ENCODE peak calls at places on chromosomes 12 and 14, in six cellular contexts. One of them, this sample, is unnamed.

GRCh38 chr14:24274101-24274543 is 2.7 kb upstream of the RABGGTA start:
- DNase-seq in BJ: no peak
- DNase-seq in GM12891: peak
- DNase-seq in amniotic stem cell: no peak
- DNase-seq in activated CD4-positive, alpha-beta T cell treated with anti-CD3 and anti-CD28 coated beads, Interleukin-2, amount 50 U/mL, for 4 hours: peak
- DNase-seq in central memory CD4-positive, alpha-beta T cell: peak
- DNase-seq in this sample: peak

GRCh38 chr12:120413901-120414695 is 23.8 kb upstream of the COX6A1 start:
- DNase-seq in BJ: no peak
- DNase-seq in GM12891: no peak
- DNase-seq in amniotic stem cell: no peak
- DNase-seq in activated CD4-positive, alpha-beta T cell treated with anti-CD3 and anti-CD28 coated beads, Interleukin-2, amount 50 U/mL, for 4 hours: no peak
- DNase-seq in central memory CD4-positive, alpha-beta T cell: no peak
- DNase-seq in this sample: no peak

GRCh38 chr14:79583738-79584405 is 627.4 kb downstream of the DIO2 start:
- DNase-seq in BJ: peak
- DNase-seq in GM12891: no peak
- DNase-seq in amniotic stem cell: peak
- DNase-seq in activated CD4-positive, alpha-beta T cell treated with anti-CD3 and anti-CD28 coated beads, Interleukin-2, amount 50 U/mL, for 4 hours: no peak
- DNase-seq in central memory CD4-positive, alpha-beta T cell: no peak
- DNase-seq in this sample: no peak

GRCh38 chr14:42228611-42229010 is 621.9 kb downstream of the LRFN5 start:
- DNase-seq in BJ: no peak
- DNase-seq in GM12891: no peak
- DNase-seq in amniotic stem cell: no peak
- DNase-seq in activated CD4-positive, alpha-beta T cell treated with anti-CD3 and anti-CD28 coated beads, Interleukin-2, amount 50 U/mL, for 4 hours: no peak
- DNase-seq in central memory CD4-positive, alpha-beta T cell: no peak
- DNase-seq in this sample: no peak

GRCh38 chr12:82708507-82708906 is 21.8 kb downstream of the TMTC2 start:
- DNase-seq in BJ: no peak
- DNase-seq in GM12891: no peak
- DNase-seq in amniotic stem cell: no peak
- DNase-seq in activated CD4-positive, alpha-beta T cell treated with anti-CD3 and anti-CD28 coated beads, Interleukin-2, amount 50 U/mL, for 4 hours: no peak
- DNase-seq in central memory CD4-positive, alpha-beta T cell: no peak
- DNase-seq in this sample: no peak

GRCh38 chr12:43293396-43293795 is 258.6 kb downstream of the ADAMTS20 start:
- DNase-seq in BJ: no peak
- DNase-seq in GM12891: no peak
- DNase-seq in amniotic stem cell: no peak
- DNase-seq in activated CD4-positive, alpha-beta T cell treated with anti-CD3 and anti-CD28 coated beads, Interleukin-2, amount 50 U/mL, for 4 hours: no peak
- DNase-seq in central memory CD4-positive, alpha-beta T cell: no peak
- DNase-seq in this sample: no peak

GRCh38 chr14:99035268-99035667 is 236.7 kb downstream of the BCL11B start:
- DNase-seq in BJ: no peak
- DNase-seq in GM12891: no peak
- DNase-seq in amniotic stem cell: no peak
- DNase-seq in activated CD4-positive, alpha-beta T cell treated with anti-CD3 and anti-CD28 coated beads, Interleukin-2, amount 50 U/mL, for 4 hours: no peak
- DNase-seq in central memory CD4-positive, alpha-beta T cell: no peak
- DNase-seq in this sample: no peak

GRCh38 chr12:30417697-30418231 is 277.9 kb downstream of the IPO8 start:
- DNase-seq in BJ: no peak
- DNase-seq in GM12891: no peak
- DNase-seq in amniotic stem cell: no peak
- DNase-seq in activated CD4-positive, alpha-beta T cell treated with anti-CD3 and anti-CD28 coated beads, Interleukin-2, amount 50 U/mL, for 4 hours: no peak
- DNase-seq in central memory CD4-positive, alpha-beta T cell: no peak
- DNase-seq in this sample: no peak

GRCh38 chr12:45244561-45245348 is 28.9 kb downstream of the ANO6 start:
- DNase-seq in BJ: no peak
- DNase-seq in GM12891: no peak
- DNase-seq in amniotic stem cell: no peak
- DNase-seq in activated CD4-positive, alpha-beta T cell treated with anti-CD3 and anti-CD28 coated beads, Interleukin-2, amount 50 U/mL, for 4 hours: no peak
- DNase-seq in central memory CD4-positive, alpha-beta T cell: peak
- DNase-seq in this sample: no peak

GRCh38 chr14:90891326-90891725 is 75.1 kb upstream of the TTC7B start:
- DNase-seq in BJ: no peak
- DNase-seq in GM12891: no peak
- DNase-seq in amniotic stem cell: no peak
- DNase-seq in activated CD4-positive, alpha-beta T cell treated with anti-CD3 and anti-CD28 coated beads, Interleukin-2, amount 50 U/mL, for 4 hours: no peak
- DNase-seq in central memory CD4-positive, alpha-beta T cell: no peak
- DNase-seq in this sample: no peak

GRCh38 chr12:18703916-18704315 is 33.9 kb downstream of the PLCZ1 start:
- DNase-seq in BJ: no peak
- DNase-seq in GM12891: no peak
- DNase-seq in amniotic stem cell: no peak
- DNase-seq in activated CD4-positive, alpha-beta T cell treated with anti-CD3 and anti-CD28 coated beads, Interleukin-2, amount 50 U/mL, for 4 hours: no peak
- DNase-seq in central memory CD4-positive, alpha-beta T cell: no peak
- DNase-seq in this sample: no peak

GRCh38 chr12:63917864-63918742 is 73.6 kb downstream of the SRGAP1 start:
- DNase-seq in BJ: peak
- DNase-seq in GM12891: no peak
- DNase-seq in amniotic stem cell: peak
- DNase-seq in activated CD4-positive, alpha-beta T cell treated with anti-CD3 and anti-CD28 coated beads, Interleukin-2, amount 50 U/mL, for 4 hours: no peak
- DNase-seq in central memory CD4-positive, alpha-beta T cell: no peak
- DNase-seq in this sample: peak

GRCh38 chr12:117025481-117026151 is 73.6 kb downstream of the TESC start:
- DNase-seq in BJ: no peak
- DNase-seq in GM12891: peak
- DNase-seq in amniotic stem cell: peak
- DNase-seq in activated CD4-positive, alpha-beta T cell treated with anti-CD3 and anti-CD28 coated beads, Interleukin-2, amount 50 U/mL, for 4 hours: peak
- DNase-seq in central memory CD4-positive, alpha-beta T cell: peak
- DNase-seq in this sample: peak

GRCh38 chr12:12992418-12993175 is 7.5 kb downstream of the HEBP1 start:
- DNase-seq in BJ: peak
- DNase-seq in GM12891: no peak
- DNase-seq in amniotic stem cell: no peak
- DNase-seq in activated CD4-positive, alpha-beta T cell treated with anti-CD3 and anti-CD28 coated beads, Interleukin-2, amount 50 U/mL, for 4 hours: no peak
- DNase-seq in central memory CD4-positive, alpha-beta T cell: no peak
- DNase-seq in this sample: peak

GRCh38 chr14:91159906-91160305 is 46.0 kb downstream of the DGLUCY start:
- DNase-seq in BJ: no peak
- DNase-seq in GM12891: no peak
- DNase-seq in amniotic stem cell: no peak
- DNase-seq in activated CD4-positive, alpha-beta T cell treated with anti-CD3 and anti-CD28 coated beads, Interleukin-2, amount 50 U/mL, for 4 hours: no peak
- DNase-seq in central memory CD4-positive, alpha-beta T cell: no peak
- DNase-seq in this sample: no peak

GRCh38 chr12:96623818-96624217 is 134.4 kb downstream of the CFAP54 start:
- DNase-seq in BJ: no peak
- DNase-seq in GM12891: no peak
- DNase-seq in amniotic stem cell: no peak
- DNase-seq in activated CD4-positive, alpha-beta T cell treated with anti-CD3 and anti-CD28 coated beads, Interleukin-2, amount 50 U/mL, for 4 hours: no peak
- DNase-seq in central memory CD4-positive, alpha-beta T cell: no peak
- DNase-seq in this sample: no peak

GRCh38 chr12:68932701-68933563 is at the start of gene CPM:
- DNase-seq in BJ: no peak
- DNase-seq in GM12891: peak
- DNase-seq in amniotic stem cell: peak
- DNase-seq in activated CD4-positive, alpha-beta T cell treated with anti-CD3 and anti-CD28 coated beads, Interleukin-2, amount 50 U/mL, for 4 hours: peak
- DNase-seq in central memory CD4-positive, alpha-beta T cell: peak
- DNase-seq in this sample: peak

GRCh38 chr12:92365333-92365732 is 219.7 kb upstream of the BTG1 start:
- DNase-seq in BJ: no peak
- DNase-seq in GM12891: no peak
- DNase-seq in amniotic stem cell: no peak
- DNase-seq in activated CD4-positive, alpha-beta T cell treated with anti-CD3 and anti-CD28 coated beads, Interleukin-2, amount 50 U/mL, for 4 hours: no peak
- DNase-seq in central memory CD4-positive, alpha-beta T cell: no peak
- DNase-seq in this sample: no peak

GRCh38 chr14:77580964-77581505 is 35.4 kb downstream of the SPTLC2 start:
- DNase-seq in BJ: peak
- DNase-seq in GM12891: peak
- DNase-seq in amniotic stem cell: peak
- DNase-seq in activated CD4-positive, alpha-beta T cell treated with anti-CD3 and anti-CD28 coated beads, Interleukin-2, amount 50 U/mL, for 4 hours: no peak
- DNase-seq in central memory CD4-positive, alpha-beta T cell: peak
- DNase-seq in this sample: peak

GRCh38 chr14:92903359-92903758 is 19.6 kb upstream of the CHGA start:
- DNase-seq in BJ: no peak
- DNase-seq in GM12891: no peak
- DNase-seq in amniotic stem cell: no peak
- DNase-seq in activated CD4-positive, alpha-beta T cell treated with anti-CD3 and anti-CD28 coated beads, Interleukin-2, amount 50 U/mL, for 4 hours: peak
- DNase-seq in central memory CD4-positive, alpha-beta T cell: no peak
- DNase-seq in this sample: no peak

GRCh38 chr14:52473557-52473956 is 78.7 kb downstream of the TXNDC16 start:
- DNase-seq in BJ: no peak
- DNase-seq in GM12891: no peak
- DNase-seq in amniotic stem cell: no peak
- DNase-seq in activated CD4-positive, alpha-beta T cell treated with anti-CD3 and anti-CD28 coated beads, Interleukin-2, amount 50 U/mL, for 4 hours: no peak
- DNase-seq in central memory CD4-positive, alpha-beta T cell: peak
- DNase-seq in this sample: peak

GRCh38 chr14:101876539-101876938 is 87.8 kb upstream of the DYNC1H1 start:
- DNase-seq in BJ: peak
- DNase-seq in GM12891: peak
- DNase-seq in amniotic stem cell: no peak
- DNase-seq in activated CD4-positive, alpha-beta T cell treated with anti-CD3 and anti-CD28 coated beads, Interleukin-2, amount 50 U/mL, for 4 hours: peak
- DNase-seq in central memory CD4-positive, alpha-beta T cell: peak
- DNase-seq in this sample: no peak

GRCh38 chr14:68089146-68089715 is 269.7 kb downstream of the RAD51B start:
- DNase-seq in BJ: no peak
- DNase-seq in GM12891: no peak
- DNase-seq in amniotic stem cell: no peak
- DNase-seq in activated CD4-positive, alpha-beta T cell treated with anti-CD3 and anti-CD28 coated beads, Interleukin-2, amount 50 U/mL, for 4 hours: no peak
- DNase-seq in central memory CD4-positive, alpha-beta T cell: no peak
- DNase-seq in this sample: no peak

GRCh38 chr12:122526683-122527477 is at the start of the genes KNTC1 and RSRC2:
- DNase-seq in BJ: peak
- DNase-seq in GM12891: peak
- DNase-seq in amniotic stem cell: peak
- DNase-seq in activated CD4-positive, alpha-beta T cell treated with anti-CD3 and anti-CD28 coated beads, Interleukin-2, amount 50 U/mL, for 4 hours: peak
- DNase-seq in central memory CD4-positive, alpha-beta T cell: peak
- DNase-seq in this sample: peak

GRCh38 chr12:5391638-5392037 is 40.3 kb upstream of the NTF3 start:
- DNase-seq in BJ: no peak
- DNase-seq in GM12891: no peak
- DNase-seq in amniotic stem cell: no peak
- DNase-seq in activated CD4-positive, alpha-beta T cell treated with anti-CD3 and anti-CD28 coated beads, Interleukin-2, amount 50 U/mL, for 4 hours: no peak
- DNase-seq in central memory CD4-positive, alpha-beta T cell: no peak
- DNase-seq in this sample: peak

GRCh38 chr12:99706736-99707473 is 59.4 kb downstream of the GARIN6 start:
- DNase-seq in BJ: no peak
- DNase-seq in GM12891: no peak
- DNase-seq in amniotic stem cell: no peak
- DNase-seq in activated CD4-positive, alpha-beta T cell treated with anti-CD3 and anti-CD28 coated beads, Interleukin-2, amount 50 U/mL, for 4 hours: no peak
- DNase-seq in central memory CD4-positive, alpha-beta T cell: no peak
- DNase-seq in this sample: no peak

GRCh38 chr14:50920482-50921225 is 23.6 kb downstream of the PYGL start:
- DNase-seq in BJ: peak
- DNase-seq in GM12891: no peak
- DNase-seq in amniotic stem cell: peak
- DNase-seq in activated CD4-positive, alpha-beta T cell treated with anti-CD3 and anti-CD28 coated beads, Interleukin-2, amount 50 U/mL, for 4 hours: no peak
- DNase-seq in central memory CD4-positive, alpha-beta T cell: no peak
- DNase-seq in this sample: no peak

GRCh38 chr14:23930742-23931141 is 22.8 kb upstream of the DHRS4 start:
- DNase-seq in BJ: no peak
- DNase-seq in GM12891: no peak
- DNase-seq in amniotic stem cell: no peak
- DNase-seq in activated CD4-positive, alpha-beta T cell treated with anti-CD3 and anti-CD28 coated beads, Interleukin-2, amount 50 U/mL, for 4 hours: no peak
- DNase-seq in central memory CD4-positive, alpha-beta T cell: no peak
- DNase-seq in this sample: no peak

GRCh38 chr12:52356031-52356761 is 11.1 kb downstream of the KRT85 start:
- DNase-seq in BJ: no peak
- DNase-seq in GM12891: no peak
- DNase-seq in amniotic stem cell: no peak
- DNase-seq in activated CD4-positive, alpha-beta T cell treated with anti-CD3 and anti-CD28 coated beads, Interleukin-2, amount 50 U/mL, for 4 hours: no peak
- DNase-seq in central memory CD4-positive, alpha-beta T cell: no peak
- DNase-seq in this sample: no peak

GRCh38 chr14:32980178-32980886 is 41.7 kb downstream of the NPAS3 start:
- DNase-seq in BJ: no peak
- DNase-seq in GM12891: no peak
- DNase-seq in amniotic stem cell: no peak
- DNase-seq in activated CD4-positive, alpha-beta T cell treated with anti-CD3 and anti-CD28 coated beads, Interleukin-2, amount 50 U/mL, for 4 hours: no peak
- DNase-seq in central memory CD4-positive, alpha-beta T cell: no peak
- DNase-seq in this sample: no peak

GRCh38 chr14:38255673-38256357 is at the start of gene CLEC14A:
- DNase-seq in BJ: no peak
- DNase-seq in GM12891: no peak
- DNase-seq in amniotic stem cell: no peak
- DNase-seq in activated CD4-positive, alpha-beta T cell treated with anti-CD3 and anti-CD28 coated beads, Interleukin-2, amount 50 U/mL, for 4 hours: no peak
- DNase-seq in central memory CD4-positive, alpha-beta T cell: peak
- DNase-seq in this sample: no peak

GRCh38 chr12:117151195-117152031 is 38.9 kb downstream of the FBXO21 start:
- DNase-seq in BJ: no peak
- DNase-seq in GM12891: no peak
- DNase-seq in amniotic stem cell: peak
- DNase-seq in activated CD4-positive, alpha-beta T cell treated with anti-CD3 and anti-CD28 coated beads, Interleukin-2, amount 50 U/mL, for 4 hours: no peak
- DNase-seq in central memory CD4-positive, alpha-beta T cell: no peak
- DNase-seq in this sample: no peak

GRCh38 chr14:76773188-76773885 is 12.1 kb downstream of the VASH1 start:
- DNase-seq in BJ: peak
- DNase-seq in GM12891: no peak
- DNase-seq in amniotic stem cell: peak
- DNase-seq in activated CD4-positive, alpha-beta T cell treated with anti-CD3 and anti-CD28 coated beads, Interleukin-2, amount 50 U/mL, for 4 hours: no peak
- DNase-seq in central memory CD4-positive, alpha-beta T cell: no peak
- DNase-seq in this sample: peak

GRCh38 chr12:132404956-132405741 is 75.8 kb upstream of the GALNT9 start:
- DNase-seq in BJ: no peak
- DNase-seq in GM12891: no peak
- DNase-seq in amniotic stem cell: no peak
- DNase-seq in activated CD4-positive, alpha-beta T cell treated with anti-CD3 and anti-CD28 coated beads, Interleukin-2, amount 50 U/mL, for 4 hours: no peak
- DNase-seq in central memory CD4-positive, alpha-beta T cell: no peak
- DNase-seq in this sample: no peak

GRCh38 chr14:101215936-101216335 is 312.4 kb upstream of the RTL1 start:
- DNase-seq in BJ: no peak
- DNase-seq in GM12891: no peak
- DNase-seq in amniotic stem cell: no peak
- DNase-seq in activated CD4-positive, alpha-beta T cell treated with anti-CD3 and anti-CD28 coated beads, Interleukin-2, amount 50 U/mL, for 4 hours: no peak
- DNase-seq in central memory CD4-positive, alpha-beta T cell: no peak
- DNase-seq in this sample: no peak

GRCh38 chr14:54651649-54652048 is 84.7 kb downstream of the SAMD4A start:
- DNase-seq in BJ: no peak
- DNase-seq in GM12891: no peak
- DNase-seq in amniotic stem cell: no peak
- DNase-seq in activated CD4-positive, alpha-beta T cell treated with anti-CD3 and anti-CD28 coated beads, Interleukin-2, amount 50 U/mL, for 4 hours: no peak
- DNase-seq in central memory CD4-positive, alpha-beta T cell: no peak
- DNase-seq in this sample: peak

GRCh38 chr12:52847335-52848102 is 1.3 kb downstream of the KRT78 start:
- DNase-seq in BJ: no peak
- DNase-seq in GM12891: no peak
- DNase-seq in amniotic stem cell: no peak
- DNase-seq in activated CD4-positive, alpha-beta T cell treated with anti-CD3 and anti-CD28 coated beads, Interleukin-2, amount 50 U/mL, for 4 hours: no peak
- DNase-seq in central memory CD4-positive, alpha-beta T cell: no peak
- DNase-seq in this sample: peak

GRCh38 chr14:92316116-92316515 is 6.8 kb upstream of the SLC24A4 start:
- DNase-seq in BJ: no peak
- DNase-seq in GM12891: no peak
- DNase-seq in amniotic stem cell: no peak
- DNase-seq in activated CD4-positive, alpha-beta T cell treated with anti-CD3 and anti-CD28 coated beads, Interleukin-2, amount 50 U/mL, for 4 hours: no peak
- DNase-seq in central memory CD4-positive, alpha-beta T cell: no peak
- DNase-seq in this sample: no peak